ENCODE peak calls at places on chromosome 6, in four cellular contexts. T is GM23338, Z is PC-9, O is HCT116. D is an unnamed sample.

GRCh38 chr6:159117031-159117430 is 52.2 kb upstream of the FNDC1 start:
- DNase-seq in T (no peak), Z (no peak), O (no peak), D (no peak)

GRCh38 chr6:9373308-9373707 is 938.0 kb upstream of the SLC35B3 start:
- DNase-seq in T (no peak), Z (no peak), O (no peak), D (no peak)

GRCh38 chr6:16102208-16102607 is 26.7 kb upstream of the MYLIP start:
- DNase-seq in T (no peak), Z (no peak), O (no peak), D (no peak)

GRCh38 chr6:26536571-26537159 is 1.5 kb upstream of the HMGN4 start:
- DNase-seq in T (peak), Z (peak), O (no peak), D (peak)

GRCh38 chr6:40486576-40486975 is 100.6 kb downstream of the LRFN2 start:
- DNase-seq in T (no peak), Z (no peak), O (no peak), D (no peak)

GRCh38 chr6:33983721-33984465 is 162.0 kb downstream of the GRM4 start:
- DNase-seq in T (no peak), Z (no peak), O (no peak), D (no peak)

GRCh38 chr6:76481101-76481500 is 408.6 kb upstream of the IMPG1 start:
- DNase-seq in T (peak), Z (no peak), O (no peak), D (no peak)

GRCh38 chr6:148240463-148240845 is 102.2 kb upstream of the SASH1 start:
- DNase-seq in T (no peak), Z (no peak), O (no peak), D (no peak)

GRCh38 chr6:14598017-14598864 is 480.7 kb downstream of the CD83 start:
- DNase-seq in T (peak), Z (no peak), O (no peak), D (no peak)

GRCh38 chr6:129709451-129709908 is 497 bp downstream of the ARHGAP18 start:
- DNase-seq in T (no peak), Z (no peak), O (no peak), D (peak)

GRCh38 chr6:144729502-144729901 is 444.4 kb downstream of the UTRN start:
- DNase-seq in T (no peak), Z (no peak), O (no peak), D (no peak)

GRCh38 chr6:169070506-169071176 is 183.0 kb downstream of the THBS2 start:
- DNase-seq in T (no peak), Z (peak), O (peak), D (no peak)

GRCh38 chr6:119147101-119148053 is 68.9 kb upstream of the FAM184A start:
- DNase-seq in T (no peak), Z (peak), O (peak), D (peak)

GRCh38 chr6:16398587-16398986 is 160.2 kb downstream of the GMPR start:
- DNase-seq in T (no peak), Z (no peak), O (no peak), D (no peak)

GRCh38 chr6:159877256-159877808 is 13.5 kb upstream of the MAS1 start:
- DNase-seq in T (no peak), Z (no peak), O (no peak), D (no peak)

GRCh38 chr6:34970962-34971361 is 81.9 kb downstream of the ANKS1A start:
- DNase-seq in T (no peak), Z (no peak), O (no peak), D (no peak)

GRCh38 chr6:129235167-129236072 is 352.5 kb downstream of the LAMA2 start:
- DNase-seq in T (no peak), Z (no peak), O (no peak), D (no peak)

GRCh38 chr6:16496982-16497823 is 258.8 kb downstream of the GMPR start:
- DNase-seq in T (peak), Z (no peak), O (no peak), D (peak)

GRCh38 chr6:170296746-170297576 is 6.1 kb upstream of the DLL1 start:
- DNase-seq in T (peak), Z (no peak), O (no peak), D (no peak)

GRCh38 chr6:99236010-99236409 is 113.5 kb downstream of the FAXC start:
- DNase-seq in T (no peak), Z (no peak), O (no peak), D (no peak)

GRCh38 chr6:166237611-166238010 is 70.0 kb upstream of the TBXT start:
- DNase-seq in T (no peak), Z (no peak), O (no peak), D (no peak)

GRCh38 chr6:1498491-1499113 is 109.2 kb downstream of the FOXF2 start:
- DNase-seq in T (peak), Z (no peak), O (no peak), D (peak)

GRCh38 chr6:164563866-164564265 is 745.5 kb downstream of the C6orf118 start:
- DNase-seq in T (no peak), Z (no peak), O (no peak), D (no peak)

GRCh38 chr6:80528115-80528514 is 421.6 kb downstream of the BCKDHB start:
- DNase-seq in T (no peak), Z (no peak), O (no peak), D (no peak)

GRCh38 chr6:101195581-101195980 is 197.9 kb upstream of the GRIK2 start:
- DNase-seq in T (no peak), Z (no peak), O (no peak), D (peak)

GRCh38 chr6:48086187-48086586 is 24.8 kb downstream of the PTCHD4 start:
- DNase-seq in T (no peak), Z (no peak), O (no peak), D (no peak)

GRCh38 chr6:167705211-167705750 is 121.4 kb upstream of the AFDN start:
- DNase-seq in T (no peak), Z (no peak), O (no peak), D (no peak)

GRCh38 chr6:19852090-19852457 is 14.9 kb downstream of the ID4 start:
- DNase-seq in T (no peak), Z (no peak), O (no peak), D (no peak)

GRCh38 chr6:19848465-19848864 is 11.3 kb downstream of the ID4 start:
- DNase-seq in T (no peak), Z (no peak), O (no peak), D (no peak)

GRCh38 chr6:19849736-19850135 is 12.6 kb downstream of the ID4 start:
- DNase-seq in T (no peak), Z (no peak), O (no peak), D (no peak)

GRCh38 chr6:19849196-19849595 is 12.0 kb downstream of the ID4 start:
- DNase-seq in T (no peak), Z (no peak), O (no peak), D (no peak)

DNA sequence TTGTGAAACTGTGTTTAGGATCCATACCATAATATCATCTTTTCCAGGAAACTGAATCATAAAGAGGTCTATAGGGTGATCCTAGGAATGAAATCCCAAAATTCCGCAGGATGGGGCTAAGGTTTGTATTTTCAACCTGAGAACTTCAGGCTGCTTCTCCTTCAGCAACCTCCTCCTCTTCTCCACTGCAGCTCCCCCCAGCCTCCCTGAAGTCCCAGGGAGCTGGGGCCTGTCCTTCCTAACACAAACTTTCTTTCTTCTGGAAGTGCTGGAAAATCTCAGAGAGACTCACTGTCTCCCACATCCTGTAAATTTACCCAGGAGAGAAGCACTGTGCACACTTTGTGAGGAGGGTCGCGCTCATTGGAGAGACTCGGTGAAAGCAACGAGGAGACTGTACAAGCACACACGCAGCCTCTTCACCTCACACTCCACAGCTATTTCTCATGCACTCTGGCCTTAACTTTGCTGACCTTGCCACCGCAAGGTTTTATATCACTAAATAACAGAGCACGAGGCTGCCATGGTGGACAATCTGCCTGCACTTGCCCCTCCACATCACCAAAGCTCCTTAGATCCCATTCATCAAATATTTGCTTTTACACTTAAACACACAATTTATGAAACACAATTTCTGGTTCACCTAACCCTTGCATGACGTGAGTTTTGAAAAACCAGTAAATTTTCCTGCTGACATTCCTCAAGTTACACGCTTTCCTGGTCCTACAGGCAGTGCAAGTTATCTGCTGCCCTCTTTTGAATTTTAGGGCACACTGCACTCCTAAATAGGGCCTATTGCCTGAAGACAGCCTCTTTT is 14.3 kb downstream of the ID4 start:
- DNase-seq in T (peak), Z (peak), O (peak), D (peak)
- TF ChIP-seq CTCF in T (peak), Z (peak), O (peak), D (peak)

GRCh38 chr6:108263371-108263770 is 2.5 kb upstream of the SNX3 start:
- DNase-seq in T (no peak), Z (no peak), O (no peak), D (no peak)

GRCh38 chr6:108260126-108260808 is 573 bp downstream of the SNX3 start:
- DNase-seq in T (peak), Z (peak), O (peak), D (peak)

DNA sequence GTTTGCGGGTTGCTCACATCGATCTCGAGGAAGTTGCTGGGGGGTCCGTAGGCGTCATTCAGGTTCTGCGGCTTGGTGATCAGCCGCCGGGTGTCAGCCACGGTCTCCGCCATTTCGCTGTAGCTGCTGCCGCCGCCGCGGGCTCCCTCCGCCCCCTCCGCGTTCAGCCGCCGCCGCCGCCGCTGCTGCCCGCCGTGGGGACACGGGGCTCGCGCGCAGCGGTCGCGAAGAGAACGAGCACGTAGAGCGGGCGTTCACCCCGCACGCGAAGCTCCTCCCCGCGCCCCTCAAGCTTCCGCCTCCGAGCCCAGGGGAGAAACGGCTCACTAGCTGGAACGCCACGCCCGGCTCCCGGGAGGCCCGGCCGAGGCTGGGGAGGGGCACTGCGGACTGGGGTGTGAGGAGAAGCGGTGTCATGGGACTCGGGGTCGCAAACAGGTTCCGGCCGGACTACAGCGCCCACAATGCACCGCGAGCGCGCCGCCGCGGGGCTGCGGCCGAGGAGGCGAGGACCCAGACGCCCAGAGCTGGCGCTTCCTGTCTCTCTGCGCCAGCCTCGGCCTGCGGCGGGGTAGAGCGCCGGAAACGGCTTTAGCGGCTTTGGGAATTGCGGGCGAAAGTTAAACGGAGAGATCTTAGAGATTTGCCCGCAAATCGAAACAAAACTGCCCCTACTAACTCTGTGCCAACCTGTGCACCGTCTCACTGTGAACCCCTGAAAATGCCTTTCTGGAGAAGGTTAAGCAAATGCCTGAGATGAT is at the start of gene SNX3:
- DNase-seq in T (peak), Z (peak), O (peak), D (peak)
- TF ChIP-seq EZH2 in T (no peak), Z (no peak), O (no peak), D (no peak)

GRCh38 chr6:22906091-22906549 is 336.8 kb downstream of the HDGFL1 start:
- DNase-seq in T (peak), Z (no peak), O (no peak), D (peak)
- TF ChIP-seq CTCF in T (peak), Z (peak), O (peak), D (peak)

GRCh38 chr6:137045221-137045789 is 540 bp upstream of the IL20RA start:
- DNase-seq in T (no peak), Z (no peak), O (no peak), D (no peak)

GRCh38 chr6:137040393-137040792 is 4.4 kb downstream of the IL20RA start:
- DNase-seq in T (peak), Z (no peak), O (no peak), D (no peak)

GRCh38 chr6:137046871-137047412 is 2.2 kb upstream of the IL20RA start:
- DNase-seq in T (no peak), Z (no peak), O (no peak), D (no peak)

GRCh38 chr6:137044366-137045220 is at the start of gene IL20RA:
- DNase-seq in T (peak), Z (peak), O (no peak), D (no peak)

DNA sequence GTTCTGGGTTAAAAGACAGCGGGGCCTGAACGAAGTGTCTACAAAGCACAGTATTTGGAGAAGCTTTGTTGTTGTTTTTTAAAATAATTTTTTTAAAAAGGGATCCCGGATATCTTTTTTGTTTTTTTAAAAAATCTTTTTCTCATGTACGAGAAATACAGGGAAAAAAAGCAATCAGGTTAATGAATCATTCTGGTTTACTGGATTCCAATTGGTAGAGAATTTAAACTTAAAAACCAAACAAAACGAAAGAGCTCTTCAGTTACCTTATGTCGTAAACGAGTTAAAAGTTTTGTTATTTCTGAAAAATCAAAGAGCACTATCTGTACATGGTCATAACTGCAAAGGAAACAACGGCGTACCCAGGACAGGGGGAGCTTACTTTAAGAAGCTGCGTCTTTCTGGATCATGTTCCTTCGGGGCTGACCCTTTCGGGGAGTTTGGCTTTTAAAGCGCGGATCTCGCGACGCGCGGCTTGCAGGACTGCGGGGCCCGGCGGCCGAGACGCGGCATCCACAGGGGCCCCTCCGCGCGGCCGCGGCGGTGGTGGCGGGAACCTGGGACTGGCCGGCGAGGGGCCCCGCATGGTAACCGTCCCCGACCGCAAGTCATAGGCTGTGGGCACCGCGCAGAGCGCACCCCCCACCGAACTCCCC is 927 bp downstream of the IL20RA start:
- DNase-seq in T (peak), Z (peak), O (no peak), D (peak)
- TF ChIP-seq EZH2 in T (peak), Z (no peak), O (no peak), D (peak)

GRCh38 chr6:46734867-46735719 is at the start of gene PLA2G7:
- DNase-seq in T (peak), Z (no peak), O (no peak), D (peak)
- TF ChIP-seq CTCF in T (no peak), Z (no peak), O (no peak), D (no peak)

DNA sequence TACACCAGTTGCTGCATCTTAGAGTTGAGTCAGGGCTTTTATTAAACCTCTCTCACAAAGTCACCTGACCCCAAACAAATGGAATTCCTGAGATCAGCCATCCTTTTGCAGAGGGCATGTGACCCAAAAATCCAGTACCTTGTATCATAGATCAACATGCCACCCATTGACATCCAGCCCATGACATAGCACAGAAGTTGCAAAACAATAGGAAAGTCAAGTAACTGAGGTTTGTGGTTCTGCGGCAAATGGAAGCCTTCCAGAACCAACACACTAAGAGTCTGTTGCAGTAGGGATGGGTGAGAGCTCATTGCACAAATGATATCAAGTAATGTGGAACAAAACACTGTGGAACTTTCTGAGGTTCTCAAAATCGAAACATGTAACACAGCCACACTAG is 111.2 kb downstream of the PDE7B start:
- DNase-seq in T (no peak), Z (no peak), O (no peak), D (no peak)
- TF ChIP-seq EZH2 in T (no peak), Z (no peak), O (no peak), D (no peak)